ENCODE peak calls at places on chromosomes 7 and 10, in nine cellular contexts. B is LNCaP clone FGC; H is mesothelial cell of epicardium; A is fibroblast of the conjunctiva; R is astrocyte of the hippocampus; X is stimulated activated CD4-positive, alpha-beta T cell treated with anti-CD3 and anti-CD28 coated beads, Interleukin-1b, Interleukin-23, amount 100 ng/mL, for 1 hour; T is SW 1271; P is activated T-helper 1 cell treated with anti-CD3 and anti-CD28 coated beads, Interleukin-2, amount 50 U/mL, for 16 hours; J is sigmoid colon. O is an unnamed sample.
A peak's percentile ranks its signal among the peaks of the same experiment; 100 is the strongest.

GRCh38 chr7:50838675-50839377 is 56.1 kb upstream of the GRB10 start:
- DNase-seq in X (no peak), R (peak; percentile 88), T (no peak), B (no peak), H (no peak), P (no peak), A (no peak), J (no peak), O (no peak)

GRCh38 chr10:600234-600633 is 89.2 kb downstream of the DIP2C start:
- DNase-seq in B (no peak), P (no peak), R (no peak), T (no peak), J (no peak), H (no peak), X (no peak), A (no peak), O (no peak)

GRCh38 chr7:149007146-149007545 is 21.2 kb downstream of the PDIA4 start:
- DNase-seq in X (no peak), J (no peak), A (no peak), P (no peak), H (no peak), T (no peak), R (no peak), B (no peak), O (peak; percentile 53)

GRCh38 chr10:60142736-60143135 is 236.4 kb upstream of the CCDC6 start:
- DNase-seq in P (no peak), R (no peak), T (no peak), B (no peak), X (no peak), H (no peak), A (no peak), J (no peak), O (no peak)

GRCh38 chr10:126387041-126387908 is 1.0 kb downstream of the ADAM12 start:
- DNase-seq in X (no peak), T (peak; percentile 15), P (no peak), R (peak; percentile 93), J (peak; percentile 74), H (peak; percentile 88), A (no peak), B (no peak), O (no peak)

GRCh38 chr10:79149662-79150443 is 81.1 kb downstream of the ZMIZ1 start:
- DNase-seq in J (peak; percentile 92), X (no peak), T (peak; percentile 82), H (no peak), B (no peak), A (peak; percentile 63), R (no peak), P (peak; percentile 5), O (peak; percentile 94)

GRCh38 chr7:100213672-100214071 is 6.1 kb upstream of the PVRIG start:
- DNase-seq in R (no peak), A (no peak), J (no peak), T (no peak), X (no peak), P (no peak), B (no peak), H (no peak), O (peak; percentile 67)

GRCh38 chr7:29113384-29114102 is 32.8 kb downstream of the CPVL start:
- DNase-seq in H (no peak), A (no peak), P (no peak), R (peak; percentile 51), X (no peak), J (no peak), T (peak; percentile 58), B (no peak), O (no peak)

GRCh38 chr7:100493476-100494264 is 9.9 kb downstream of the NYAP1 start:
- DNase-seq in A (no peak), R (peak; percentile 56), X (peak; percentile 33), P (no peak), J (no peak), H (no peak), T (no peak), B (no peak), O (peak; percentile 89)

GRCh38 chr10:68550747-68551411 is 9.3 kb upstream of the TET1 start:
- DNase-seq in X (no peak), B (peak; percentile 46), P (no peak), T (peak; percentile 65), A (peak; percentile 77), R (peak; percentile 81), H (peak; percentile 41), J (no peak), O (no peak)

GRCh38 chr10:7932301-7933036 is 114.2 kb downstream of the TAF3 start:
- DNase-seq in H (no peak), J (no peak), X (no peak), T (no peak), P (no peak), A (no peak), B (no peak), R (no peak), O (no peak)

GRCh38 chr10:80535671-80536360 is 1.9 kb upstream of the SH2D4B start:
- DNase-seq in R (peak; percentile 41), H (peak; percentile 49), A (peak; percentile 24), J (peak; percentile 78), B (no peak), X (peak; percentile 44), T (peak; percentile 27), P (peak; percentile 60), O (peak; percentile 96)

GRCh38 chr10:116674901-116675423 is 54.2 kb downstream of the PNLIPRP2 start:
- DNase-seq in H (no peak), J (no peak), R (no peak), X (no peak), T (no peak), B (no peak), A (no peak), P (no peak), O (no peak)

GRCh38 chr7:85688712-85689111 is 501.9 kb upstream of the SEMA3D start:
- DNase-seq in R (peak; percentile 53), B (no peak), X (no peak), P (no peak), H (no peak), J (no peak), T (no peak), A (no peak), O (no peak)

O was measured in spleen.